ENCODE peak calls at places on chromosomes 11 and 22, in four cellular contexts. G is breast epithelium, N is upper lobe of left lung, A is ovary. T is an unnamed sample.

GRCh38 chr22:43154887-43155536 is 3.7 kb downstream of the TSPO start:
- DNase-seq in G (no peak), N (peak; percentile 84), A (no peak), T (no peak)

GRCh38 chr22:40817737-40818136 is 1.4 kb downstream of the SLC25A17 start:
- DNase-seq in G (no peak), N (no peak), A (no peak), T (no peak)

GRCh38 chr11:58923300-58923788 is 15.9 kb upstream of the GLYATL1 start:
- DNase-seq in G (no peak), N (no peak), A (no peak), T (no peak)

GRCh38 chr22:47627561-47628253 is 865.3 kb downstream of the TBC1D22A start:
- DNase-seq in G (no peak), N (no peak), A (no peak), T (no peak)

GRCh38 chr11:16512163-16512562 is 155.8 kb upstream of the SOX6 start:
- DNase-seq in G (no peak), N (no peak), A (no peak), T (no peak)

GRCh38 chr11:8250981-8251620 is 12.6 kb downstream of the LMO1 start:
- DNase-seq in G (peak; percentile 35), N (peak; percentile 10), A (no peak), T (no peak)

GRCh38 chr22:40975346-40975745 is 24.2 kb downstream of the RBX1 start:
- DNase-seq in G (no peak), N (no peak), A (no peak), T (no peak)

GRCh38 chr11:44507491-44507890 is 58.0 kb upstream of the CD82 start:
- DNase-seq in G (no peak), N (no peak), A (no peak), T (no peak)

GRCh38 chr11:58616594-58616993 is 5.9 kb upstream of the CNTF start:
- DNase-seq in G (no peak), N (no peak), A (peak; percentile 60), T (no peak)

GRCh38 chr11:46120361-46120710 is 918 bp downstream of the PHF21A start:
- DNase-seq in G (no peak), N (no peak), A (peak; percentile 66), T (no peak)

GRCh38 chr11:46121724-46122477 is 647 bp upstream of the PHF21A start:
- DNase-seq in G (peak; percentile 68), N (peak; percentile 84), A (peak; percentile 84), T (peak; percentile 38)

GRCh38 chr11:46122955-46123354 is 1.7 kb upstream of the PHF21A start:
- DNase-seq in G (no peak), N (no peak), A (no peak), T (no peak)

GRCh38 chr11:46120711-46121327 is 435 bp downstream of the PHF21A start:
- DNase-seq in G (no peak), N (peak; percentile 45), A (peak; percentile 70), T (no peak)

GRCh38 chr11:46121328-46121723 is at the start of gene PHF21A:
- DNase-seq in G (peak; percentile 81), N (peak; percentile 88), A (peak; percentile 93), T (peak; percentile 76)
- TF ChIP-seq POLR2A in G (no peak), N (peak; percentile 65), A (peak; percentile 46), T (peak; percentile 65)

GRCh38 chr11:64867748-64868462 is 10.5 kb downstream of the EHD1 start:
- DNase-seq in G (no peak), N (no peak), A (no peak), T (no peak)
- TF ChIP-seq POLR2A in G (no peak), N (no peak), A (no peak), T (no peak)

GRCh38 chr22:28000361-28000760 is 81.3 kb upstream of the PITPNB start:
- DNase-seq in G (no peak), N (no peak), A (no peak), T (no peak)
- TF ChIP-seq POLR2A in G (no peak), N (no peak), A (no peak), T (no peak)

DNA sequence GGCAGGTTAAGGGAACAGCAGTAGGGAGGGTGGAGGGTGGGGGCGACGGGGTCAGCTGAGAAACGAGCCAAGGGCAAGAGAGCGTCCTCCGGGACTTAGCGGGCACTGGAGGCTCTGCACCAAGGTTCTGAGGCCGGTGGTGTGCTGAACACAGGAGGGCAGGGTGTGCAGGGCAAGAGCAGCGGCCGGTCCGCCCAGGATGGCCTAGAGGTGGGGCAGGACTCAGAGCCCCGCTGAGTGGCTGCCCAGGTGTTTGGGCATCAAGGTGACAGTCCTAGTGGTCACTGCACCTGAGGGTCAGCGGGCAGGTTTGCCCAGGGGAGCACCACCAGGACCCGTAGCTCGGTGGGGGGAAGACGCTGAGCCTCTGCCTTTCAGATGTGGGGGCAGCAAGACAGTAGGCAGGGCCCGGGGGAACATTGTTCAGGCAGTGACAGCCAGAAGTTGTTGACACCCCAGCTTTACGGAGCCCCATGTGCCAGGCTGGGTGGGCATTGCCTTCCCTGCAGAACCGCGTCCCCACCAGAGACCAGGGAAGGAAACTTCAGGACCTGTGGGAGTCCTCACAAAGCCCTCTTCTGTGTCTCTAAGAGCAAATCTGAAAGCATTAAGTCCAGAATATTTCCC is 4.5 kb upstream of the TTLL8 start:
- DNase-seq in G (no peak), N (no peak), A (no peak), T (no peak)
- TF ChIP-seq POLR2A in G (no peak), N (no peak), A (no peak), T (no peak)

DNA sequence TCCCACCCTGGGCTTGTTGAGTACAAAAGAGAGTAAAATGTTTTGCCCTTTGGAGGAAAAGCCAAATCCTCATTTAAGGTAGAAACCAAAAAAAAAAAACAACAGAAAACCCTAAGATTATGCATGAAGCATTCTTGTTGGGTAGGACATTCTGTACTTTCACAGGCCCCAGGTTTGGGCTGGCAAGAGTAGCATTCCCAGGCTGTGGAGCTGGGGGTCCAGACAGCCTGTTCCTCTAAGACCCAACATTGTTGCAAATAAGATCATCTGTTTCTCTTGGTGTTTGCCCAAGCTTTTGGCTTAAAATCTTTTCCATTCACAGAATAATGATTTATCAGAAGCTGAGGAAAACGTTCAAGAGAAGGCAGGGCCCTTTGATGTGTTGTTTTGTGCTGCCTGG is 123.8 kb downstream of the MICAL2 start:
- DNase-seq in G (no peak), N (no peak), A (no peak), T (no peak)
- TF ChIP-seq POLR2A in G (no peak), N (no peak), A (no peak), T (no peak)

DNA sequence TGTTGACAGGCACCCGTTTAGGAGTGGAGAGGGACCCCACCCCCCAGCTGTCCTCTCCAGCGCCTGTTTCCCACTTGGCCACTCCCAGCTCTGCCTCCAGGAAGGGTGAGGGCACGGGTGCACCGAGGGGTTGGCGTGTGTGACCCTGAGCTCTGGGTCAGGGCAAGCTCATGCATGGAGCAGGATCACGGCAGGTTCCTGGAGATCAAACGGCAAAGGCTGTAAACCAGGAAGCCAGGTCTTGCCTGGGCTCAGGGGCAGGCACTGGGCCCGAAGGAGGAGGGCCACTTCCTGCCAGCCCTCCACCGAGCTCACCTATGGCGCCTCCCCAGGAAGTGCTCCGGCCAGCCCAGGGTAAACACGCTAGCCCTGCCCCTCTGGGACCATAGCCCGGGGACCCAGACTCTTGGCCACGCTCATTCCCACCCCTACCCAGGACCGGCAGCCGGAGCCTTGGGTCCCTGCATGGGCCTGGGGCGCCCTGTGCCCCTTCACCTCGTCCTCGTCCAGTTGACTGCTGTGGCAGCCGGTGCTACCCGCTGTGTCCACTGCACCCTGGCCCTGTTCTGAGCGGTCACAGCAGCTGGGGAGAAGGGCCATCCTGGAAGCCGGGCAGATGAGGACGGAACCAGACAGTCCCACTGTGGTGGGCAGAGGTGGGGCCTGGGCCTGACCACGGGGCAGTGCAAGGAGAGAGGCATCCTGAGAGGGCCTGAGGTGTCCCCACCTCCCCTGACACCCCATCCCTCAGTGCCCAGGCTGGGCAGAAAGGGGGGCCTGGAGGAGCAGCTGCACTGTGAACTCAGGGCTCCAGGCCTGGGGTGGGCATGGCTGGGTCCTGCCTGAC is 1.0 kb upstream of the EPS8L2 start:
- DNase-seq in G (peak; percentile 90), N (peak; percentile 92), A (peak; percentile 44), T (no peak)
- TF ChIP-seq POLR2A in G (no peak), N (peak; percentile 44), A (no peak), T (peak; percentile 34)

GRCh38 chr22:39350803-39351688 is 1.3 kb downstream of the SYNGR1 start:
- DNase-seq in G (no peak), N (no peak), A (no peak), T (no peak)

GRCh38 chr22:39349967-39350802 is at the start of gene SYNGR1:
- DNase-seq in G (no peak), N (no peak), A (peak; percentile 63), T (no peak)

GRCh38 chr22:39351689-39352214 is 2.0 kb downstream of the SYNGR1 start:
- DNase-seq in G (no peak), N (no peak), A (no peak), T (peak; percentile 25)

GRCh38 chr22:39348909-39349505 is 784 bp upstream of the SYNGR1 start:
- DNase-seq in G (no peak), N (peak; percentile 47), A (peak; percentile 73), T (no peak)

GRCh38 chr22:39349506-39349966 is 255 bp upstream of the SYNGR1 start:
- DNase-seq in G (no peak), N (no peak), A (peak; percentile 77), T (no peak)
- TF ChIP-seq POLR2A in G (no peak), N (no peak), A (no peak), T (no peak)

DNA sequence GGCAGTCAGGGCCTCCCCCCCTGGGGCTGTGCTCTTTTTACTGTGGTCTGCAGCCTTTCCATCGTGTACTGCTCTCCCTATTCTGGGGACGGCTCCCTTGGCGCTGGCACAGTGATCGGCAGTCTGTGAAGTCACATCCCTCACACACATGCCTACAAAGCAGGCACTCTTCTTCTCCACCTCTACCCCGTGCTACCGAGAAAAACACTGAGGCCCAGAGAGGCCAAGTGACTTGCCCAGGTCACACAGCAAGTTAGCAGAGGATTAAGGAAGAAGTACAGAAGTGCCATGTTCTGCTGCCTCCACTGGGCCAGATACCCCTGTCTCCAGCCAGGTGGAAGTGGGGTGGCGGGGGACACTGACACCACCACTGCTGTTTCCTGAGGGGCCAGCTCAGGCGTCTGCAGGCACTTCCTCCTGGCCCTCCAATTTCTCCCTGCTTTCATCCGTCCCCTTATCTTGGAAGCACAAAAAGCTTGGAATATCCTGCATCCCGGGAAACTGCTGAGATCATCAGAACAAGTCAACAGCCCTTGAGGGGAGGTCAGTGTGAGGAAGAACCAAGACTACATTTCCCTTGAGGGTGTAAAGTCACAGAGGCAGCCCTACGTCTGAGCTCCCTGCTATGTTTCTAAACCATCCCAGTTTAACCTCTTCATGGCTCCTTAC is 30.2 kb upstream of the KLHL35 start:
- DNase-seq in G (no peak), N (no peak), A (no peak), T (no peak)
- TF ChIP-seq POLR2A in G (no peak), N (no peak), A (no peak), T (no peak)

DNA sequence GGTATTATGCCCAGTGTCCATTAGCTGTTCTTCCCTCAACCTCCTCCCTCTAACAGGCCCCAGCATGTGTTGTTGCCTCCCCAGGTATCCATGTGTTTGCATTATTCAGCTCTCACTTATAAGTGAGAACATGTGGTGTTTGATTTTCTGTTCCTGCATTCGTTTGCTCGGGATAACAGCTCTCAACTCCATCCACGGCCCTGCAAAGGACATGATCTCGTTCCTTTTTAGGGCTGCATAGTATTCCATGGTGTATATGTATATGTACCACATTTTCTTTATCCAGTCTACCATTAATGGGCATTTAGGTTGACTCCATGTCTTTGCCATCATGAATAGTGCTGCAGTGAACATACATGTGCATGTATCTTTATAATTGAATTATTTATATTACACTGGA is 82.8 kb downstream of the PRMT3 start:
- DNase-seq in G (no peak), N (no peak), A (no peak), T (no peak)
- TF ChIP-seq POLR2A in G (no peak), N (no peak), A (no peak), T (no peak)

T was measured in GM12892.